ENCODE peak calls at places on chromosomes 11 and 22, in five cellular contexts. I, P, G, V and F are unnamed samples.

GRCh38 chr11:14314127-14314526 is 44.9 kb downstream of the RRAS2 start:
- DNase-seq in I (no peak), P (no peak), G (no peak), V (no peak), F (no peak)

GRCh38 chr11:110123003-110123402 is 29.8 kb downstream of the ZC3H12C start:
- DNase-seq in I (peak), P (peak), G (no peak), V (no peak), F (no peak)

GRCh38 chr11:63608353-63609345 is 5.6 kb downstream of the PLAAT3 start:
- DNase-seq in I (peak), P (no peak), G (no peak), V (no peak), F (no peak)

GRCh38 chr22:19882446-19883381 is 28.0 kb upstream of the GNB1L start:
- DNase-seq in I (no peak), P (no peak), G (no peak), V (peak), F (peak)

GRCh38 chr11:75867778-75868374 is 52.9 kb downstream of the UVRAG start:
- DNase-seq in I (peak), P (peak), G (peak), V (no peak), F (no peak)

GRCh38 chr11:84673753-84674152 is 953.4 kb downstream of the DLG2 start:
- DNase-seq in I (no peak), P (peak), G (no peak), V (peak), F (no peak)

GRCh38 chr11:65639623-65640482 is 2.0 kb downstream of the SIPA1 start:
- DNase-seq in I (no peak), P (no peak), G (no peak), V (no peak), F (no peak)

GRCh38 chr11:117860139-117860538 is 16.3 kb downstream of the FXYD6 start:
- DNase-seq in I (no peak), P (no peak), G (no peak), V (no peak), F (no peak)

DNA sequence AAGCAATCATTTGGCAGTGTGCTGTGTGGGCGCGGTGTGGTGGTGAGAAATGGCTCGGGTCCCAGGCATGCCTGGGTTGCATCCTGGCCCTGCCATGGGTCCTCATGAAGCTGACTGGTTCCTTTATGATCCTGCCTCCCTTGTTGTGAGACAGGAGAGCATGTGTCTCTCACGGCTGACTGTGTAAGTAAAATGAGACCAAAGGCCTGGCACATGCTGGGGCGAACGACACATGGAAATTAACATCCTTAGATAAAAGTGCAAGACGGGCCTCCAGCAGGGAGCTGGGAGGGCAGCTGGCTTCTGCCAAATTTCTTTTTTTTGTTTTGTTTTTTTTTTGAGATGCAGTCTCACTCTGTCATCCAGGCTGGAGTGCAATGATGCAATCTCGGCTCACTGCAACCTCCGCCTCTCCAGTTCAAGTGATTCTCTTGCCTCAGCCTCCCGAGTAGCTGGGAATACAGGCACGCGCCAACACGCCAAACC is 9.4 kb upstream of the FBLN1 start:
- DNase-seq in I (no peak), P (no peak), G (no peak), V (no peak), F (no peak)
- H4K91ac ChIP-seq in I (peak), P (no peak), G (no peak), V (no peak), F (peak)

GRCh38 chr11:12377106-12377823 is at the start of gene PARVA:
- DNase-seq in I (peak), P (peak), G (peak), V (peak), F (peak)
- H4K91ac ChIP-seq in I (peak), P (peak), G (no peak), V (peak), F (peak)

DNA sequence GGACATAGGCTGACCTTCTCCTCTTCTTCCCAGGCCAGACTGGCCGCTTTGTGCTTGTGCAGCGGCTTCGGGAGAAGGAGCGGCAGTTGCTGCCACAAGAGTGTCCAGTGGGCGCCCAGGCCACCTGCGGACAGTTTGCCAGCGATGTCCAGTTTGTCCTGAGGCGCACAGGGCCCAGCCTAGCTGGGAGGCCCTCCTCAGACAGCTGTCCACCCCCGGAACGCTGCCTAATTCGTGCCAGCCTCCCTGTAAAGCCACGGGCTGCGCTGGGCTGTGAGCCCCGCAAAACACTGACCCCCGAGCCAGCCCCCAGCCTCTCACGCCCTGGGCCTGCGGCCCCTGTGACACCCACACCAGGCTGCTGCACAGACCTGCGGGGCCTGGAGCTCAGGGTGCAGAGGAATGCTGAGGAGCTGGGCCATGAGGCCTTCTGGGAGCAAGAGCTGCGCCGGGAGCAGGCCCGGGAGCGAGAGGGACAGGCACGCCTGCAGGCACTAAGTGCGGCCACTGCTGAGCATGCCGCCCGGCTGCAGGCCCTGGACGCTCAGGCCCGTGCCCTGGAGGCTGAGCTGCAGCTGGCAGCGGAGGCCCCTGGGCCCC is 1.4 kb downstream of the RASSF7 start:
- DNase-seq in I (no peak), P (no peak), G (no peak), V (no peak), F (no peak)
- H4K91ac ChIP-seq in I (no peak), P (no peak), G (no peak), V (no peak), F (no peak)

DNA sequence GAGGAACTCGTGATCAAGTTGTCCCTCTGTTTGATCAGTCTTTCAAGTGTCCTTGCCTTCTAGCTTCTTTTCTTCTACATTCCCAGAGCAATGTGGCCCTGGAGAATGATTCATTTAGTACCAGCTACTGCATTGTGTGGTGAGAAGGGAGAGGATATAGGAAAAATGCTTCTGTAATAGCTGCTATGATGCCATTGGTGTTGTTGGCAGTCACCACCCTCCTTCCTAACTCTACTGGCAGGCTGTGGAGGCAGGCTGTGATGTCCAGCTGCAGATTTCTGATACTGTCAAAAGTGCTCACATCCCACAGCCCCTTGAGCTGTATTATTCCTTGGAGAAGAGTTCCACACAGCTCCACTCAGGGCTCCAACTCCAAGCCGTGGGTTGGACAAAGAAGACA is 52.8 kb downstream of the ENDOD1 start:
- DNase-seq in I (no peak), P (no peak), G (no peak), V (no peak), F (no peak)
- H4K91ac ChIP-seq in I (peak), P (no peak), G (no peak), V (no peak), F (no peak)

GRCh38 chr22:30866811-30867271 is 101.7 kb downstream of the MORC2 start:
- DNase-seq in I (no peak), P (no peak), G (no peak), V (peak), F (no peak)

GRCh38 chr22:30866216-30866615 is 102.4 kb downstream of the MORC2 start:
- DNase-seq in I (no peak), P (no peak), G (no peak), V (no peak), F (no peak)

GRCh38 chr22:30865656-30866055 is 102.9 kb downstream of the MORC2 start:
- DNase-seq in I (no peak), P (no peak), G (no peak), V (peak), F (no peak)

GRCh38 chr22:30863161-30863833 is 105.3 kb downstream of the MORC2 start:
- DNase-seq in I (peak), P (no peak), G (no peak), V (peak), F (no peak)

GRCh38 chr22:30864441-30865420 is 103.8 kb downstream of the MORC2 start:
- DNase-seq in I (no peak), P (no peak), G (no peak), V (no peak), F (peak)
- H4K91ac ChIP-seq in I (no peak), P (no peak), G (no peak), V (no peak), F (no peak)

DNA sequence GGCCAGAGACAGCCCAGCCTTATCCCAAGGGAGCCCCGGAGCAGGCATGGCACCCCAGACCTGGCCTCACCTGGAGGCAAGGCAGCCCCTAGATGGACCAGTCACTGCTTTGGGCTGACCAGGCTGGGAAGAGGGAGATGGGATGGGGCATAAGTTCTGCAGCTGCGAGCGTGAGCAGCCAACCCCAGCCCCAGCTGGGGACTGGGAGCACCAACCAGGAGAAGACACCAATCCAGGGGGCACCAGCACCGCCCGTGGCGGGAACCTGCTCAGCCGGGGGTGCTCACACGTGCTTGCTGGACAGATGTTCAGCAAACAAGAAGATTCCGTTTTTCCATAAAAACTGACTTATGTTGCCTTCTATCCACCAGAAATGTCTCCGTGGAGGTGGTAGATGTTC is 16.2 kb upstream of the FADD start:
- DNase-seq in I (no peak), P (no peak), G (no peak), V (no peak), F (no peak)
- H4K91ac ChIP-seq in I (no peak), P (no peak), G (no peak), V (no peak), F (no peak)

GRCh38 chr11:33451364-33451763 is 194.2 kb downstream of the HIPK3 start:
- DNase-seq in I (no peak), P (no peak), G (no peak), V (no peak), F (no peak)

GRCh38 chr11:33453225-33453624 is 196.0 kb downstream of the HIPK3 start:
- DNase-seq in I (no peak), P (no peak), G (no peak), V (no peak), F (no peak)

GRCh38 chr11:33448461-33449130 is 191.4 kb downstream of the HIPK3 start:
- DNase-seq in I (peak), P (no peak), G (no peak), V (no peak), F (no peak)

GRCh38 chr11:33452806-33453205 is 195.6 kb downstream of the HIPK3 start:
- DNase-seq in I (peak), P (peak), G (no peak), V (no peak), F (no peak)

GRCh38 chr11:33449798-33450197 is 192.6 kb downstream of the HIPK3 start:
- DNase-seq in I (peak), P (no peak), G (no peak), V (no peak), F (no peak)
- H4K91ac ChIP-seq in I (no peak), P (no peak), G (no peak), V (no peak), F (no peak)